ENCODE peak calls at places on chromosomes 12 and 14, in six cellular contexts. E is HCT116, M is SK-N-SH, U is GM12878, V is K562, W is H1. A is an unnamed sample.

GRCh38 chr14:59271734-59272133 is 83.3 kb downstream of the DAAM1 start:
- DNase-seq in M (no peak), V (no peak), W (no peak), E (no peak), U (no peak), A (no peak)

GRCh38 chr14:35750202-35750904 is 58.7 kb downstream of the RALGAPA1 start:
- DNase-seq in W (no peak), E (no peak), M (no peak), V (no peak), U (no peak), A (no peak)

GRCh38 chr12:124463341-124463861 is 104.0 kb downstream of the NCOR2 start:
- DNase-seq in M (no peak), W (no peak), V (no peak), U (no peak), E (no peak), A (no peak)

GRCh38 chr14:28661171-28661772 is 105.3 kb upstream of the FOXG1 start:
- DNase-seq in V (no peak), W (peak; percentile 53), M (no peak), U (no peak), E (no peak), A (no peak)

GRCh38 chr12:50110762-50111416 is 1.1 kb upstream of the COX14 start:
- DNase-seq in E (no peak), M (no peak), U (peak; percentile 48), V (no peak), W (peak; percentile 65), A (no peak)

GRCh38 chr12:105822131-105823103 is 316.3 kb downstream of the NUAK1 start:
- DNase-seq in V (no peak), E (no peak), U (no peak), W (no peak), M (no peak), A (no peak)

GRCh38 chr14:32078030-32078793 is 1.1 kb downstream of the ARHGAP5 start:
- DNase-seq in V (peak; percentile 17), U (no peak), W (no peak), E (no peak), M (peak; percentile 46), A (no peak)

GRCh38 chr12:69304284-69304683 is 43.9 kb upstream of the LYZ start:
- DNase-seq in W (no peak), V (no peak), M (no peak), U (no peak), E (no peak), A (no peak)

GRCh38 chr14:69288001-69288771 is 28.2 kb downstream of the GALNT16 start:
- DNase-seq in V (no peak), E (no peak), W (peak; percentile 46), U (no peak), M (peak; percentile 50), A (no peak)

GRCh38 chr12:116400671-116401357 is 123.3 kb upstream of the MED13L start:
- DNase-seq in M (no peak), W (no peak), E (no peak), U (no peak), V (no peak), A (no peak)

GRCh38 chr12:128848371-128848770 is 4.9 kb upstream of the GLT1D1 start:
- DNase-seq in M (no peak), U (no peak), E (no peak), W (no peak), V (no peak), A (no peak)

GRCh38 chr12:127280393-127281275 is 986.3 kb upstream of the TMEM132C start:
- DNase-seq in E (peak; percentile 62), W (peak; percentile 99), V (peak; percentile 86), M (peak; percentile 33), U (no peak), A (no peak)

GRCh38 chr12:126582231-126582630 is 1517.0 kb downstream of the AACS start:
- DNase-seq in W (no peak), M (no peak), E (no peak), U (no peak), V (no peak), A (no peak)

GRCh38 chr14:88075298-88075981 is 70.5 kb downstream of the GPR65 start:
- DNase-seq in M (no peak), E (no peak), W (no peak), U (no peak), V (no peak), A (no peak)

GRCh38 chr14:105249175-105250007 is 1.1 kb downstream of the BTBD6 start:
- DNase-seq in V (no peak), E (no peak), U (no peak), M (peak; percentile 68), W (peak; percentile 62), A (no peak)

GRCh38 chr14:103141117-103141796 is 18.0 kb downstream of the TNFAIP2 start:
- DNase-seq in E (peak; percentile 73), M (peak; percentile 63), W (peak; percentile 89), U (no peak), V (peak; percentile 69), A (peak; percentile 54)

GRCh38 chr14:100761481-100761880 is 34.8 kb downstream of the DLK1 start:
- DNase-seq in M (no peak), E (peak; percentile 40), V (no peak), W (no peak), U (no peak), A (peak; percentile 62)

GRCh38 chr14:75069021-75069810 is at the start of gene ZC2HC1C:
- DNase-seq in V (peak; percentile 93), M (peak; percentile 97), W (peak; percentile 98), U (no peak), E (peak; percentile 64), A (no peak)

GRCh38 chr14:56241441-56241840 is 123.2 kb downstream of the PELI2 start:
- DNase-seq in U (no peak), M (no peak), W (no peak), V (no peak), E (no peak), A (no peak)

GRCh38 chr14:101241807-101242278 is 319.5 kb upstream of the DIO3 start:
- DNase-seq in W (peak; percentile 38), E (no peak), U (no peak), M (no peak), V (no peak), A (no peak)

GRCh38 chr12:19203539-19204506 is 74.3 kb downstream of the PLEKHA5 start:
- DNase-seq in U (no peak), M (no peak), V (no peak), W (no peak), E (no peak), A (no peak)

GRCh38 chr14:91149462-91149861 is 35.6 kb downstream of the DGLUCY start:
- DNase-seq in M (no peak), W (no peak), U (no peak), E (no peak), V (peak; percentile 32), A (peak; percentile 7)

GRCh38 chr14:76313861-76314260 is 62.1 kb upstream of the ESRRB start:
- DNase-seq in M (no peak), V (no peak), W (no peak), U (no peak), E (no peak), A (no peak)

GRCh38 chr12:110861729-110862128 is 14.9 kb downstream of the CCDC63 start:
- DNase-seq in M (no peak), U (no peak), E (no peak), W (no peak), V (no peak), A (no peak)

GRCh38 chr12:76685246-76685678 is 78.7 kb upstream of the ZDHHC17 start:
- DNase-seq in V (no peak), W (no peak), E (no peak), U (no peak), M (no peak), A (no peak)

GRCh38 chr12:87234898-87235297 is 794.3 kb downstream of the C12orf50 start:
- DNase-seq in E (no peak), M (no peak), V (no peak), W (no peak), U (no peak), A (no peak)

GRCh38 chr14:32469388-32470160 is 140.5 kb downstream of the AKAP6 start:
- DNase-seq in V (peak; percentile 5), E (peak; percentile 26), M (no peak), U (no peak), W (no peak), A (peak; percentile 5)

GRCh38 chr14:101604228-101604934 is 43.1 kb downstream of the DIO3 start:
- DNase-seq in W (no peak), U (no peak), M (no peak), V (no peak), E (no peak), A (no peak)

GRCh38 chr12:50222275-50222783 is 55.2 kb upstream of the CERS5 start:
- DNase-seq in M (peak; percentile 73), U (no peak), V (peak; percentile 53), E (peak; percentile 52), W (no peak), A (peak; percentile 87)

GRCh38 chr12:58832920-58833319 is 87.4 kb downstream of the LRIG3 start:
- DNase-seq in E (no peak), W (no peak), U (no peak), M (no peak), V (no peak), A (no peak)

GRCh38 chr14:37594916-37595808 is at the start of the genes FOXA1 and TTC6:
- DNase-seq in M (peak; percentile 40), V (peak; percentile 65), E (peak; percentile 31), W (peak; percentile 73), U (no peak), A (no peak)

GRCh38 chr14:101889898-101890297 is 74.5 kb upstream of the DYNC1H1 start:
- DNase-seq in E (no peak), U (no peak), W (no peak), M (no peak), V (no peak), A (no peak)

GRCh38 chr12:21940972-21941521 is at the start of gene ABCC9:
- DNase-seq in W (peak; percentile 61), V (no peak), E (no peak), U (no peak), M (peak; percentile 35), A (no peak)

GRCh38 chr14:61561657-61562276 is 133.5 kb upstream of the HIF1A start:
- DNase-seq in U (no peak), V (peak; percentile 11), M (peak; percentile 46), E (peak; percentile 82), W (no peak), A (no peak)

GRCh38 chr12:6771091-6771495 is 1.2 kb upstream of the LAG3 start:
- DNase-seq in W (no peak), M (no peak), E (no peak), V (no peak), U (no peak), A (no peak)

GRCh38 chr14:51554339-51554920 is 97.3 kb upstream of the FRMD6 start:
- DNase-seq in U (no peak), M (no peak), V (no peak), E (no peak), W (no peak), A (no peak)
- TF ChIP-seq SIN3A in U (no peak), M (peak; percentile 19), V (no peak), E (no peak), W (no peak), A (no peak)

GRCh38 chr12:54229624-54230212 is 40.9 kb upstream of the SMUG1 start:
- DNase-seq in M (no peak), W (no peak), V (no peak), E (peak; percentile 60), U (no peak), A (no peak)
- TF ChIP-seq CTCF in M (no peak), W (no peak), V (no peak), E (no peak), U (no peak), A (no peak)

GRCh38 chr14:67820428-67820881 is 876 bp downstream of the RAD51B start:
- DNase-seq in U (no peak), W (no peak), M (peak; percentile 18), E (no peak), V (peak; percentile 12), A (peak; percentile 39)
- TF ChIP-seq SIN3A in U (no peak), W (no peak), M (no peak), E (no peak), V (no peak), A (no peak)

GRCh38 chr12:5648692-5649338 is 216.9 kb downstream of the NTF3 start:
- DNase-seq in U (no peak), E (peak; percentile 4), W (peak; percentile 52), V (no peak), M (no peak), A (no peak)
- TF ChIP-seq CTCF in U (peak; percentile 31), E (peak; percentile 58), W (no peak), V (peak; percentile 42), M (peak; percentile 59), A (peak; percentile 59)